ENCODE peak calls at places on chromosomes 6 and 20, in ten cellular contexts. A is mammary epithelial cell; K is midbrain; J is stimulated activated CD4-positive, alpha-beta T cell treated with anti-CD3 and anti-CD28 coated beads, Interleukin-15, amount 100 ng/mL, for 1 hour; F is BJ; V is HTR-8/SVneo; X is GM03348; D is A549; N is upper lobe of left lung; C is CD4-positive, alpha-beta T cell. S is an unnamed sample.

GRCh38 chr6:148747145-148747492 is 289 bp downstream of the UST start:
- DNase-seq in A (peak; percentile 56), K (peak; percentile 48), J (no peak), F (no peak), V (no peak), X (peak; percentile 66), D (no peak), N (peak; percentile 40), C (no peak), S (no peak)

GRCh38 chr6:68575765-68576439 is 59.2 kb upstream of the ADGRB3 start:
- DNase-seq in A (no peak), K (peak; percentile 60), J (no peak), F (no peak), V (peak; percentile 8), X (no peak), D (peak; percentile 2), N (peak; percentile 25), C (no peak), S (peak; percentile 84)

GRCh38 chr20:57508831-57509230 is 16.1 kb downstream of the CTCFL start:
- DNase-seq in A (no peak), K (no peak), J (no peak), F (no peak), V (no peak), X (no peak), D (no peak), N (no peak), C (no peak), S (no peak)

GRCh38 chr6:45630314-45630713 is 252.6 kb upstream of the SUPT3H start:
- DNase-seq in A (no peak), K (no peak), J (no peak), F (no peak), V (no peak), X (no peak), D (no peak), N (no peak), C (no peak), S (no peak)

GRCh38 chr6:4280031-4280430 is 144.7 kb upstream of the ECI2 start:
- DNase-seq in A (no peak), K (no peak), J (no peak), F (no peak), V (no peak), X (no peak), D (no peak), N (no peak), C (no peak), S (no peak)

GRCh38 chr20:48584391-48585249 is 243.2 kb downstream of the PREX1 start:
- DNase-seq in A (no peak), K (no peak), J (no peak), F (no peak), V (no peak), X (no peak), D (no peak), N (no peak), C (no peak), S (no peak)

GRCh38 chr20:5918856-5919633 is 31.3 kb downstream of the TRMT6 start:
- DNase-seq in A (peak; percentile 87), K (no peak), J (no peak), F (no peak), V (peak; percentile 62), X (peak; percentile 22), D (peak; percentile 56), N (no peak), C (no peak), S (no peak)

GRCh38 chr6:7991992-7992815 is 72.0 kb downstream of the BLOC1S5 start:
- DNase-seq in A (peak; percentile 28), K (peak; percentile 42), J (no peak), F (no peak), V (peak; percentile 45), X (peak; percentile 87), D (peak; percentile 44), N (no peak), C (no peak), S (peak; percentile 69)

GRCh38 chr6:112349915-112350314 is 2.8 kb downstream of the RFPL4B start:
- DNase-seq in A (no peak), K (no peak), J (no peak), F (no peak), V (no peak), X (no peak), D (no peak), N (no peak), C (no peak), S (no peak)

GRCh38 chr20:2236266-2236665 is 59.5 kb upstream of the TGM3 start:
- DNase-seq in A (peak; percentile 20), K (peak; percentile 1), J (no peak), F (no peak), V (peak; percentile 39), X (no peak), D (no peak), N (no peak), C (no peak), S (peak; percentile 17)

GRCh38 chr6:129489215-129489765 is 220.7 kb downstream of the ARHGAP18 start:
- DNase-seq in A (peak; percentile 25), K (no peak), J (no peak), F (no peak), V (no peak), X (no peak), D (no peak), N (peak; percentile 48), C (no peak), S (no peak)

GRCh38 chr6:156848533-156848932 is 71.4 kb downstream of the ARID1B start:
- DNase-seq in A (no peak), K (no peak), J (no peak), F (no peak), V (no peak), X (no peak), D (no peak), N (no peak), C (no peak), S (no peak)